ENCODE peak calls at places on chromosomes 12 and 14, in nine cellular contexts. One of them, this sample, is unnamed.

GRCh38 chr12:95205685-95206084 is 11.6 kb downstream of the FGD6 start:
- DNase-seq in foreskin fibroblast: peak; percentile 74
- DNase-seq in NCI-H748 treated with DMSO at 0.1 percent for 48 hours: no peak
- DNase-seq in gastrocnemius medialis: no peak
- DNase-seq in NCI-H1092: no peak
- DNase-seq in smooth muscle cell of the brain vasculature: peak; percentile 70
- DNase-seq in HEK293T: no peak
- DNase-seq in DMS79 treated with DMSO at 0.1 percent for 48 hours: no peak
- DNase-seq in T1000: no peak
- DNase-seq in this sample: peak; percentile 67

GRCh38 chr14:66443158-66443695 is 42.9 kb upstream of the CCDC196 start:
- DNase-seq in foreskin fibroblast: no peak
- DNase-seq in NCI-H748 treated with DMSO at 0.1 percent for 48 hours: no peak
- DNase-seq in gastrocnemius medialis: no peak
- DNase-seq in NCI-H1092: no peak
- DNase-seq in smooth muscle cell of the brain vasculature: no peak
- DNase-seq in HEK293T: no peak
- DNase-seq in DMS79 treated with DMSO at 0.1 percent for 48 hours: no peak
- DNase-seq in T1000: peak; percentile 20
- DNase-seq in this sample: no peak

GRCh38 chr12:117907108-117907689 is 61.6 kb downstream of the KSR2 start:
- DNase-seq in foreskin fibroblast: no peak
- DNase-seq in NCI-H748 treated with DMSO at 0.1 percent for 48 hours: peak; percentile 21
- DNase-seq in gastrocnemius medialis: no peak
- DNase-seq in NCI-H1092: no peak
- DNase-seq in smooth muscle cell of the brain vasculature: no peak
- DNase-seq in HEK293T: no peak
- DNase-seq in DMS79 treated with DMSO at 0.1 percent for 48 hours: peak; percentile 29
- DNase-seq in T1000: no peak
- DNase-seq in this sample: no peak

GRCh38 chr12:89451876-89452275 is 72.7 kb downstream of the GALNT4 start:
- DNase-seq in foreskin fibroblast: peak; percentile 69
- DNase-seq in NCI-H748 treated with DMSO at 0.1 percent for 48 hours: no peak
- DNase-seq in gastrocnemius medialis: no peak
- DNase-seq in NCI-H1092: no peak
- DNase-seq in smooth muscle cell of the brain vasculature: no peak
- DNase-seq in HEK293T: peak; percentile 30
- DNase-seq in DMS79 treated with DMSO at 0.1 percent for 48 hours: no peak
- DNase-seq in T1000: no peak
- DNase-seq in this sample: no peak

GRCh38 chr14:100816950-100817901 is 8.7 kb upstream of the MEG3 start:
- DNase-seq in foreskin fibroblast: no peak
- DNase-seq in NCI-H748 treated with DMSO at 0.1 percent for 48 hours: no peak
- DNase-seq in gastrocnemius medialis: no peak
- DNase-seq in NCI-H1092: no peak
- DNase-seq in smooth muscle cell of the brain vasculature: no peak
- DNase-seq in HEK293T: no peak
- DNase-seq in DMS79 treated with DMSO at 0.1 percent for 48 hours: no peak
- DNase-seq in T1000: no peak
- DNase-seq in this sample: no peak

GRCh38 chr14:99552021-99552553 is 51.9 kb downstream of the CCDC85C start:
- DNase-seq in foreskin fibroblast: no peak
- DNase-seq in NCI-H748 treated with DMSO at 0.1 percent for 48 hours: no peak
- DNase-seq in gastrocnemius medialis: no peak
- DNase-seq in NCI-H1092: no peak
- DNase-seq in smooth muscle cell of the brain vasculature: no peak
- DNase-seq in HEK293T: no peak
- DNase-seq in DMS79 treated with DMSO at 0.1 percent for 48 hours: no peak
- DNase-seq in T1000: no peak
- DNase-seq in this sample: no peak

GRCh38 chr12:121038861-121039654 is at the start of gene OASL:
- DNase-seq in foreskin fibroblast: peak; percentile 35
- DNase-seq in NCI-H748 treated with DMSO at 0.1 percent for 48 hours: no peak
- DNase-seq in gastrocnemius medialis: no peak
- DNase-seq in NCI-H1092: no peak
- DNase-seq in smooth muscle cell of the brain vasculature: no peak
- DNase-seq in HEK293T: no peak
- DNase-seq in DMS79 treated with DMSO at 0.1 percent for 48 hours: no peak
- DNase-seq in T1000: no peak
- DNase-seq in this sample: peak; percentile 36

GRCh38 chr12:20492251-20492728 is 124.0 kb downstream of the PDE3A start:
- DNase-seq in foreskin fibroblast: peak; percentile 58
- DNase-seq in NCI-H748 treated with DMSO at 0.1 percent for 48 hours: no peak
- DNase-seq in gastrocnemius medialis: no peak
- DNase-seq in NCI-H1092: no peak
- DNase-seq in smooth muscle cell of the brain vasculature: no peak
- DNase-seq in HEK293T: no peak
- DNase-seq in DMS79 treated with DMSO at 0.1 percent for 48 hours: no peak
- DNase-seq in T1000: no peak
- DNase-seq in this sample: peak; percentile 34

GRCh38 chr14:28785096-28785952 is 18.7 kb downstream of the FOXG1 start:
- DNase-seq in foreskin fibroblast: no peak
- DNase-seq in NCI-H748 treated with DMSO at 0.1 percent for 48 hours: no peak
- DNase-seq in gastrocnemius medialis: no peak
- DNase-seq in NCI-H1092: peak; percentile 93
- DNase-seq in smooth muscle cell of the brain vasculature: no peak
- DNase-seq in HEK293T: no peak
- DNase-seq in DMS79 treated with DMSO at 0.1 percent for 48 hours: no peak
- DNase-seq in T1000: no peak
- DNase-seq in this sample: peak; percentile 2

This sample was measured in fibroblast of the conjunctiva.